ENCODE peak calls at places on chromosomes 3 and 15, in six cellular contexts. T is H1, K is WTC11, G is HCT116, Y is HepG2, V is GM12878. H is an unnamed sample.

GRCh38 chr15:55574096-55574495 is 14.0 kb downstream of the PYGO1 start:
- DNase-seq in T (no peak), K (no peak), G (no peak), Y (no peak), V (no peak), H (no peak)

GRCh38 chr3:197472151-197472550 is 83.6 kb downstream of the BDH1 start:
- DNase-seq in T (no peak), K (no peak), G (no peak), Y (peak; percentile 42), V (no peak), H (no peak)

GRCh38 chr3:16399473-16399872 is 114.0 kb downstream of the RFTN1 start:
- DNase-seq in T (no peak), K (no peak), G (no peak), Y (no peak), V (no peak), H (no peak)

GRCh38 chr3:125072310-125072709 is 16.5 kb upstream of the HEG1 start:
- DNase-seq in T (no peak), K (no peak), G (no peak), Y (no peak), V (no peak), H (no peak)

GRCh38 chr3:61685755-61686154 is 124.4 kb downstream of the PTPRG start:
- DNase-seq in T (no peak), K (no peak), G (no peak), Y (no peak), V (no peak), H (no peak)

GRCh38 chr15:66131831-66132230 is 121.7 kb downstream of the MEGF11 start:
- DNase-seq in T (no peak), K (no peak), G (no peak), Y (no peak), V (no peak), H (no peak)

GRCh38 chr15:41562784-41563198 is 3.8 kb downstream of the TYRO3 start:
- DNase-seq in T (no peak), K (no peak), G (no peak), Y (no peak), V (no peak), H (peak; percentile 88)

GRCh38 chr15:67359431-67360082 is 105.0 kb downstream of the IQCH start:
- DNase-seq in T (no peak), K (no peak), G (no peak), Y (peak; percentile 22), V (no peak), H (no peak)

GRCh38 chr15:52466134-52466701 is 62.5 kb downstream of the MYO5A start:
- DNase-seq in T (no peak), K (peak; percentile 51), G (no peak), Y (no peak), V (peak; percentile 97), H (no peak)

GRCh38 chr3:36501568-36502075 is 121.3 kb downstream of the STAC start:
- DNase-seq in T (no peak), K (no peak), G (no peak), Y (no peak), V (no peak), H (no peak)

GRCh38 chr3:190384241-190384863 is 3.6 kb upstream of the CLDN16 start:
- DNase-seq in T (no peak), K (no peak), G (peak; percentile 87), Y (peak; percentile 83), V (peak; percentile 19), H (no peak)

GRCh38 chr15:56866798-56867197 is 51.6 kb upstream of the TCF12 start:
- DNase-seq in T (no peak), K (no peak), G (no peak), Y (peak; percentile 5), V (no peak), H (no peak)

GRCh38 chr15:56868251-56868650 is 50.2 kb upstream of the TCF12 start:
- DNase-seq in T (no peak), K (no peak), G (no peak), Y (no peak), V (no peak), H (no peak)

GRCh38 chr15:56871867-56872266 is 46.6 kb upstream of the TCF12 start:
- DNase-seq in T (no peak), K (no peak), G (no peak), Y (no peak), V (no peak), H (no peak)

GRCh38 chr15:56869573-56869972 is 48.9 kb upstream of the TCF12 start:
- DNase-seq in T (peak; percentile 61), K (peak; percentile 45), G (peak; percentile 33), Y (no peak), V (no peak), H (no peak)

GRCh38 chr15:56871180-56871579 is 47.3 kb upstream of the TCF12 start:
- DNase-seq in T (no peak), K (no peak), G (peak; percentile 12), Y (peak; percentile 52), V (no peak), H (no peak)
- TF ChIP-seq ATF3 in T (no peak), K (no peak), G (no peak), Y (no peak), V (no peak), H (no peak)

GRCh38 chr3:114152519-114153151 is 26.2 kb downstream of the DRD3 start:
- DNase-seq in T (peak; percentile 94), K (peak; percentile 90), G (peak; percentile 68), Y (peak; percentile 61), V (peak; percentile 33), H (peak; percentile 66)

GRCh38 chr3:114154321-114154821 is 24.5 kb downstream of the DRD3 start:
- DNase-seq in T (peak; percentile 62), K (peak; percentile 47), G (no peak), Y (no peak), V (no peak), H (no peak)

GRCh38 chr3:114157321-114157720 is 21.5 kb downstream of the DRD3 start:
- DNase-seq in T (no peak), K (no peak), G (no peak), Y (no peak), V (no peak), H (no peak)

GRCh38 chr3:114151091-114151490 is 27.8 kb downstream of the DRD3 start:
- DNase-seq in T (no peak), K (no peak), G (no peak), Y (no peak), V (no peak), H (no peak)

GRCh38 chr3:114155370-114155821 is 23.5 kb downstream of the DRD3 start:
- DNase-seq in T (peak; percentile 74), K (peak; percentile 55), G (peak; percentile 34), Y (peak; percentile 21), V (no peak), H (peak; percentile 30)
- TF ChIP-seq ATF3 in T (no peak), K (no peak), G (no peak), Y (no peak), V (no peak), H (no peak)

DNA sequence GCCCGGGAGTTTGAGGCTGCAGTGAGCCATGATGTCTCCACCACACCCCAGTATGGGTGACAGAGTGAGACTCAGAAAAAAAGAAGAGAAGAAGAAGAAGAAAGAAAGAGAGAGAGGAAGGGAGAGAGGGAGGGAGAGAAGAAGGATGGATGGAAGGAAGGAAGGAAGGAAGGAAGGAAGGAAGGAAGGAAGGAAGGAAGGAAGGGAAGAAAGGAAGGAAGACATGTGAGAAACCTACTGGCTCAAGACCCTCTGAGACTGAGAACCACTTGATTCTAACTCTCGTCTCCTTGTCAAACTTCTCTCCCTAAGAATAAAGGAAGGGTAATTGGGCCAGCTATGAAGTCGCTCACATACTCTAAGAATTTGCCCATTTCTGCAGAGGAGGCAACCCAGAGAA is 148.1 kb upstream of the UBE2E1 start:
- DNase-seq in T (no peak), K (no peak), G (no peak), Y (no peak), V (no peak), H (no peak)
- TF ChIP-seq ATF3 in T (no peak), K (no peak), G (no peak), Y (no peak), V (no peak), H (no peak)

DNA sequence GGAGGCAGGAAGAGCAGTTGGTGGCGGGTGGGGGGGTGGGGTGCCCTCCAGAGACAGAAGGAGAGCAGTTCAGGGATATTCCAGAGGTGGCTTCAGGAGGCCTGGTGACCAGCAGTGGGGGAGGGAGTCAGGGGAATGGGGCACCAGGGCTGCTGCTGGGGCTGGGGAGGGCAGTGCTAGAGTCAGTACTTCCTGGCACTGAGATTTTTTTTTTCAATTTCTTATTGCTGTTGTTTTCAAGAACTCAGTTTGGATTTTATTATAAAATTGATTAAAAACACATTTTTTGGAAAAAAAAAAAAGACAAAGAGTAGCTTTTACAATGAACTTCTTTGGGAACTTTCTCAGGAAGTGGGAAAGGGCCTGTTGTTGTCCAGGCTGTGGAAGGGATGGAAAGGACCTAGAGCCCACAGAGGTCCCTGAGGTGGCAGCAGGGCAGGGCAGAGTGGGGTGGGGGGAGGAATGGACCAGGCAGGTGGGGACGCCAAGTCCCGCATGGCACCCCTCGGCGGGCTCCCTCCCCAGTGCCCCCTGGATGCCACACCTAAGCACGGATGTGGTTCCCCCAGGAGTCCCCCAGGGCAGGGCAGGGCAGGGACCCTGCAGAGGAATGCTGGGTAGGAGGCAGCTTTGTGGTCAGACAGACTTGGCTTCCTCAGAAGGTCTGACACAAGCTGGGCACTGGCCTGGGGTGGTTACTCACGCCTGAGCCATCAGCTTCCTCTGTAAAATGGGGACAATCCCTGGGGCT is 8.5 kb upstream of the ANPEP start:
- DNase-seq in T (no peak), K (no peak), G (no peak), Y (no peak), V (no peak), H (no peak)
- TF ChIP-seq ATF3 in T (no peak), K (no peak), G (no peak), Y (no peak), V (no peak), H (no peak)

DNA sequence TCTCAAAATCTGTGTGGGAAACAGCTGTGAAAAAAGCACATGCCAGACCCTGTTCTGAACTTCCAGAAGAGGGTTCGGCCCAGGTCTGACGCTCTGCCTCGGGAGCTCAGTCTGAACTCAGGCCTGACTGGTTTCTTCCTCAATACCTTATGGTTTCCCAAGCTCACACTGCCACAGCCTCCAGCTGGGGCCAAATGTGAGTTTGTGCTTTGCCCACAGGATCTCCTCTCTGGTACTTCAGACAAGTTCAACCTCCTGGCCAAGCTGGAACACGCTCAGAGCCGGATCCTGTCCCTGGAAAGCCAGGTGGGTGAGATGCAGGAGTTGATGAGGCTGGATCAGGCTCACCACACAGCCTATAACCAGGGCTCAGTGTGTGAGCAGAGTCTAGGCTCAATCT is 33.8 kb downstream of the CYP11A1 start:
- DNase-seq in T (no peak), K (no peak), G (no peak), Y (no peak), V (no peak), H (no peak)
- TF ChIP-seq ATF3 in T (no peak), K (no peak), G (no peak), Y (no peak), V (no peak), H (no peak)

GRCh38 chr3:127925384-127925783 is 10.4 kb downstream of the KBTBD12 start:
- DNase-seq in T (no peak), K (no peak), G (no peak), Y (no peak), V (peak; percentile 12), H (no peak)

GRCh38 chr3:127929818-127930217 is 14.8 kb downstream of the KBTBD12 start:
- DNase-seq in T (no peak), K (no peak), G (no peak), Y (no peak), V (no peak), H (no peak)
- TF ChIP-seq ATF3 in T (no peak), K (no peak), G (no peak), Y (no peak), V (no peak), H (no peak)

H was measured in K562.